ENCODE peak calls at places on chromosome 20, in eight cellular contexts. P is cardiac muscle cell; G is activated T-cell treated with anti-CD3 and anti-CD28 coated beads for 1 hour; W is NCI-H187; E is NCI-H1105 treated with DMSO at 0.1 percent for 48 hours; O is glutamatergic neuron; J is hippocampal formation; B is activated T-helper 9 cell treated with anti-CD3 and anti-CD28 coated beads, Interleukin-2, amount 50 U/mL, for 16 hours. U is an unnamed sample.

GRCh38 chr20:56360899-56361199 is 2.1 kb downstream of the FAM210B start:
- DNase-seq in P (no peak), G (no peak), W (no peak), E (no peak), O (no peak), J (no peak), B (no peak), U (no peak)

GRCh38 chr20:47768016-47768953 is 17.0 kb downstream of the SULF2 start:
- DNase-seq in P (no peak), G (no peak), W (no peak), E (no peak), O (no peak), J (no peak), B (no peak), U (no peak)

GRCh38 chr20:52923123-52923543 is 49.0 kb upstream of the TSHZ2 start:
- DNase-seq in P (no peak), G (no peak), W (no peak), E (no peak), O (no peak), J (no peak), B (no peak), U (peak; percentile 100)

GRCh38 chr20:59777814-59778575 is 155.4 kb downstream of the SYCP2 start:
- DNase-seq in P (no peak), G (no peak), W (no peak), E (no peak), O (no peak), J (no peak), B (no peak), U (no peak)

GRCh38 chr20:34994509-34995131 is 39.0 kb downstream of the MYH7B start:
- DNase-seq in P (no peak), G (no peak), W (no peak), E (no peak), O (no peak), J (no peak), B (no peak), U (no peak)

GRCh38 chr20:56433880-56434255 is 21.8 kb downstream of the CASS4 start:
- DNase-seq in P (no peak), G (no peak), W (no peak), E (no peak), O (no peak), J (no peak), B (no peak), U (no peak)

GRCh38 chr20:58706150-58706892 is 13.7 kb downstream of the NPEPL1 start:
- DNase-seq in P (no peak), G (no peak), W (no peak), E (no peak), O (no peak), J (no peak), B (no peak), U (no peak)

GRCh38 chr20:12287575-12287974 is 369.9 kb downstream of the BTBD3 start:
- DNase-seq in P (no peak), G (no peak), W (no peak), E (no peak), O (no peak), J (no peak), B (no peak), U (peak; percentile 3)

GRCh38 chr20:23928788-23929187 is 49.2 kb upstream of the CST5 start:
- DNase-seq in P (no peak), G (no peak), W (no peak), E (no peak), O (no peak), J (no peak), B (no peak), U (no peak)

GRCh38 chr20:24501764-24502163 is 32.3 kb downstream of the SYNDIG1 start:
- DNase-seq in P (no peak), G (no peak), W (no peak), E (no peak), O (no peak), J (no peak), B (no peak), U (no peak)

GRCh38 chr20:2124632-2125131 is 23.1 kb downstream of the STK35 start:
- DNase-seq in P (no peak), G (no peak), W (no peak), E (no peak), O (peak; percentile 34), J (no peak), B (no peak), U (no peak)

GRCh38 chr20:11350126-11351005 is 567.3 kb upstream of the BTBD3 start:
- DNase-seq in P (no peak), G (no peak), W (no peak), E (no peak), O (no peak), J (no peak), B (no peak), U (peak; percentile 10)

GRCh38 chr20:61678437-61678836 is 387.2 kb downstream of the TAF4 start:
- DNase-seq in P (no peak), G (no peak), W (no peak), E (no peak), O (no peak), J (no peak), B (no peak), U (no peak)

GRCh38 chr20:23508896-23509579 is 18.1 kb downstream of the CST8 start:
- DNase-seq in P (no peak), G (no peak), W (no peak), E (no peak), O (no peak), J (no peak), B (no peak), U (no peak)

GRCh38 chr20:33328738-33329137 is 45.7 kb downstream of the BPIFB1 start:
- DNase-seq in P (no peak), G (no peak), W (no peak), E (no peak), O (no peak), J (no peak), B (no peak), U (no peak)

GRCh38 chr20:33963756-33964155 is 30.0 kb upstream of the RALY start:
- DNase-seq in P (no peak), G (no peak), W (no peak), E (no peak), O (no peak), J (no peak), B (no peak), U (no peak)

GRCh38 chr20:64025826-64026412 is 10.1 kb upstream of the C20orf204 start:
- DNase-seq in P (no peak), G (no peak), W (no peak), E (no peak), O (no peak), J (no peak), B (no peak), U (no peak)

GRCh38 chr20:46899619-46900018 is 5.0 kb downstream of the EYA2 start:
- DNase-seq in P (peak; percentile 66), G (no peak), W (no peak), E (no peak), O (no peak), J (no peak), B (no peak), U (no peak)

GRCh38 chr20:15045246-15045645 is 707.8 kb upstream of the FLRT3 start:
- DNase-seq in P (no peak), G (no peak), W (no peak), E (no peak), O (no peak), J (no peak), B (no peak), U (no peak)

GRCh38 chr20:21826946-21827345 is 121.5 kb downstream of the PAX1 start:
- DNase-seq in P (peak; percentile 87), G (no peak), W (no peak), E (no peak), O (no peak), J (no peak), B (no peak), U (no peak)

GRCh38 chr20:32356935-32357868 is 929 bp upstream of the ASXL1 start:
- DNase-seq in P (peak; percentile 50), G (no peak), W (no peak), E (peak; percentile 69), O (no peak), J (no peak), B (no peak), U (peak; percentile 52)

GRCh38 chr20:46112430-46113020 is 5.6 kb upstream of the CD40 start:
- DNase-seq in P (no peak), G (no peak), W (no peak), E (no peak), O (no peak), J (no peak), B (no peak), U (no peak)

GRCh38 chr20:19644085-19644484 is 114.0 kb upstream of the RIN2 start:
- DNase-seq in P (no peak), G (no peak), W (no peak), E (no peak), O (no peak), J (no peak), B (no peak), U (no peak)

GRCh38 chr20:4835244-4836177 is 113.8 kb downstream of the PRND start:
- DNase-seq in P (peak; percentile 57), G (no peak), W (no peak), E (no peak), O (no peak), J (peak; percentile 30), B (no peak), U (no peak)